ENCODE peak calls at places on chromosomes 4 and X, in eight cellular contexts. One of them, this sample, is unnamed.

GRCh38 chrX:6678313-6678712 is 143.4 kb upstream of the VCX3A start:
- DNase-seq in colonic mucosa: no peak
- DNase-seq in IMR-90: no peak
- DNase-seq in neuronal stem cell: no peak
- DNase-seq in kidney: no peak
- DNase-seq in fibroblast of lung: no peak
- DNase-seq in GM23248: no peak
- DNase-seq in endothelial cell of umbilical vein: no peak
- DNase-seq in this sample: no peak

GRCh38 chrX:10039821-10040793 is 72.9 kb downstream of the CLDN34 start:
- DNase-seq in fibroblast of lung: peak; percentile 20
- DNase-seq in GM23248: peak; percentile 34
- DNase-seq in neuronal stem cell: no peak
- DNase-seq in endothelial cell of umbilical vein: peak; percentile 63
- DNase-seq in kidney: no peak
- DNase-seq in IMR-90: no peak
- DNase-seq in colonic mucosa: no peak
- DNase-seq in this sample: peak; percentile 55

GRCh38 chr4:86977621-86978184 is 42.9 kb downstream of the AFF1 start:
- DNase-seq in IMR-90: peak; percentile 76
- DNase-seq in colonic mucosa: peak; percentile 68
- DNase-seq in neuronal stem cell: no peak
- DNase-seq in kidney: no peak
- DNase-seq in endothelial cell of umbilical vein: peak; percentile 94
- DNase-seq in fibroblast of lung: peak; percentile 45
- DNase-seq in GM23248: peak; percentile 81
- DNase-seq in this sample: peak; percentile 88

GRCh38 chr4:186271279-186271678 is 5.3 kb downstream of the F11 start:
- DNase-seq in kidney: no peak
- DNase-seq in GM23248: no peak
- DNase-seq in colonic mucosa: no peak
- DNase-seq in endothelial cell of umbilical vein: no peak
- DNase-seq in IMR-90: no peak
- DNase-seq in neuronal stem cell: no peak
- DNase-seq in fibroblast of lung: no peak
- DNase-seq in this sample: no peak

GRCh38 chr4:118829107-118829506 is 6.8 kb downstream of the SEC24D start:
- DNase-seq in endothelial cell of umbilical vein: no peak
- DNase-seq in GM23248: no peak
- DNase-seq in fibroblast of lung: no peak
- DNase-seq in IMR-90: no peak
- DNase-seq in neuronal stem cell: no peak
- DNase-seq in colonic mucosa: no peak
- DNase-seq in kidney: no peak
- DNase-seq in this sample: no peak

GRCh38 chrX:65241059-65241721 is 264.9 kb upstream of the ZC4H2 start:
- DNase-seq in GM23248: peak; percentile 42
- DNase-seq in IMR-90: no peak
- DNase-seq in neuronal stem cell: no peak
- DNase-seq in fibroblast of lung: no peak
- DNase-seq in kidney: peak; percentile 10
- DNase-seq in endothelial cell of umbilical vein: no peak
- DNase-seq in colonic mucosa: no peak
- DNase-seq in this sample: no peak

GRCh38 chr4:25680580-25680979 is 24.9 kb downstream of the SLC34A2 start:
- DNase-seq in kidney: peak; percentile 26
- DNase-seq in GM23248: no peak
- DNase-seq in neuronal stem cell: no peak
- DNase-seq in IMR-90: no peak
- DNase-seq in colonic mucosa: no peak
- DNase-seq in fibroblast of lung: no peak
- DNase-seq in endothelial cell of umbilical vein: no peak
- DNase-seq in this sample: no peak

GRCh38 chrX:129876734-129877395 is 29.1 kb upstream of the UTP14A start:
- DNase-seq in colonic mucosa: no peak
- DNase-seq in kidney: no peak
- DNase-seq in GM23248: peak; percentile 55
- DNase-seq in neuronal stem cell: no peak
- DNase-seq in fibroblast of lung: peak; percentile 2
- DNase-seq in IMR-90: peak; percentile 29
- DNase-seq in endothelial cell of umbilical vein: peak; percentile 48
- DNase-seq in this sample: peak; percentile 67

GRCh38 chrX:70446380-70447350 is 2.0 kb downstream of the DLG3 start:
- DNase-seq in colonic mucosa: no peak
- DNase-seq in IMR-90: no peak
- DNase-seq in endothelial cell of umbilical vein: no peak
- DNase-seq in GM23248: no peak
- DNase-seq in kidney: no peak
- DNase-seq in neuronal stem cell: no peak
- DNase-seq in fibroblast of lung: no peak
- DNase-seq in this sample: no peak

GRCh38 chr4:10926025-10926424 is 241.5 kb upstream of the CLNK start:
- DNase-seq in kidney: no peak
- DNase-seq in neuronal stem cell: peak; percentile 59
- DNase-seq in endothelial cell of umbilical vein: no peak
- DNase-seq in GM23248: peak; percentile 46
- DNase-seq in IMR-90: no peak
- DNase-seq in colonic mucosa: no peak
- DNase-seq in fibroblast of lung: peak; percentile 10
- DNase-seq in this sample: no peak

GRCh38 chr4:48147621-48148020 is 13.6 kb upstream of the TXK start:
- DNase-seq in kidney: no peak
- DNase-seq in endothelial cell of umbilical vein: no peak
- DNase-seq in colonic mucosa: no peak
- DNase-seq in fibroblast of lung: no peak
- DNase-seq in GM23248: no peak
- DNase-seq in neuronal stem cell: no peak
- DNase-seq in IMR-90: no peak
- DNase-seq in this sample: no peak

GRCh38 chr4:21469438-21470032 is 479.0 kb downstream of the KCNIP4 start:
- DNase-seq in endothelial cell of umbilical vein: peak; percentile 40
- DNase-seq in neuronal stem cell: no peak
- DNase-seq in IMR-90: no peak
- DNase-seq in fibroblast of lung: peak; percentile 38
- DNase-seq in colonic mucosa: no peak
- DNase-seq in kidney: no peak
- DNase-seq in GM23248: peak; percentile 51
- DNase-seq in this sample: peak; percentile 15

GRCh38 chrX:110992611-110993010 is 103.4 kb upstream of the PAK3 start:
- DNase-seq in neuronal stem cell: peak; percentile 3
- DNase-seq in IMR-90: peak; percentile 13
- DNase-seq in kidney: no peak
- DNase-seq in endothelial cell of umbilical vein: no peak
- DNase-seq in fibroblast of lung: peak; percentile 5
- DNase-seq in colonic mucosa: peak; percentile 19
- DNase-seq in GM23248: peak; percentile 19
- DNase-seq in this sample: peak; percentile 57

GRCh38 chrX:19593684-19594083 is 78.4 kb upstream of the MAP3K15 start:
- DNase-seq in neuronal stem cell: no peak
- DNase-seq in GM23248: peak; percentile 74
- DNase-seq in fibroblast of lung: peak; percentile 71
- DNase-seq in kidney: no peak
- DNase-seq in endothelial cell of umbilical vein: peak; percentile 52
- DNase-seq in IMR-90: peak; percentile 48
- DNase-seq in colonic mucosa: no peak
- DNase-seq in this sample: peak; percentile 56

GRCh38 chr4:10117424-10118354 is 1.1 kb upstream of the WDR1 start:
- DNase-seq in fibroblast of lung: peak; percentile 52
- DNase-seq in GM23248: peak; percentile 39
- DNase-seq in neuronal stem cell: no peak
- DNase-seq in kidney: no peak
- DNase-seq in IMR-90: no peak
- DNase-seq in colonic mucosa: peak; percentile 63
- DNase-seq in endothelial cell of umbilical vein: peak; percentile 58
- DNase-seq in this sample: no peak

GRCh38 chrX:10098235-10098819 is 58.4 kb upstream of the CLCN4 start:
- DNase-seq in neuronal stem cell: no peak
- DNase-seq in IMR-90: no peak
- DNase-seq in endothelial cell of umbilical vein: peak; percentile 43
- DNase-seq in kidney: no peak
- DNase-seq in GM23248: peak; percentile 23
- DNase-seq in fibroblast of lung: no peak
- DNase-seq in colonic mucosa: no peak
- DNase-seq in this sample: no peak

GRCh38 chr4:92339671-92340070 is 35.9 kb downstream of the GRID2 start:
- DNase-seq in colonic mucosa: no peak
- DNase-seq in neuronal stem cell: no peak
- DNase-seq in GM23248: no peak
- DNase-seq in kidney: no peak
- DNase-seq in endothelial cell of umbilical vein: no peak
- DNase-seq in IMR-90: no peak
- DNase-seq in fibroblast of lung: peak; percentile 68
- DNase-seq in this sample: no peak

GRCh38 chrX:21885568-21885967 is 29.8 kb downstream of the YY2 start:
- DNase-seq in neuronal stem cell: peak; percentile 21
- DNase-seq in fibroblast of lung: peak; percentile 29
- DNase-seq in GM23248: no peak
- DNase-seq in kidney: no peak
- DNase-seq in IMR-90: peak; percentile 47
- DNase-seq in endothelial cell of umbilical vein: peak; percentile 34
- DNase-seq in colonic mucosa: no peak
- DNase-seq in this sample: no peak

GRCh38 chrX:122565952-122566351 is 618.1 kb upstream of the GRIA3 start:
- DNase-seq in kidney: peak; percentile 25
- DNase-seq in GM23248: peak; percentile 93
- DNase-seq in colonic mucosa: no peak
- DNase-seq in neuronal stem cell: no peak
- DNase-seq in IMR-90: peak; percentile 90
- DNase-seq in endothelial cell of umbilical vein: no peak
- DNase-seq in fibroblast of lung: peak; percentile 92
- DNase-seq in this sample: peak; percentile 72

GRCh38 chrX:29962061-29962460 is 253.3 kb upstream of the MAGEB2 start:
- DNase-seq in colonic mucosa: no peak
- DNase-seq in kidney: no peak
- DNase-seq in endothelial cell of umbilical vein: no peak
- DNase-seq in GM23248: no peak
- DNase-seq in fibroblast of lung: no peak
- DNase-seq in neuronal stem cell: no peak
- DNase-seq in IMR-90: no peak
- DNase-seq in this sample: no peak

GRCh38 chrX:64662876-64663275 is 267.6 kb upstream of the MTMR8 start:
- DNase-seq in neuronal stem cell: no peak
- DNase-seq in fibroblast of lung: no peak
- DNase-seq in IMR-90: no peak
- DNase-seq in endothelial cell of umbilical vein: no peak
- DNase-seq in colonic mucosa: no peak
- DNase-seq in kidney: no peak
- DNase-seq in GM23248: no peak
- DNase-seq in this sample: no peak

GRCh38 chr4:40176602-40177001 is 20.2 kb upstream of the RHOH start:
- DNase-seq in endothelial cell of umbilical vein: no peak
- DNase-seq in colonic mucosa: no peak
- DNase-seq in IMR-90: no peak
- DNase-seq in neuronal stem cell: no peak
- DNase-seq in kidney: no peak
- DNase-seq in fibroblast of lung: no peak
- DNase-seq in GM23248: no peak
- DNase-seq in this sample: no peak

GRCh38 chr4:40177591-40177990 is 19.2 kb upstream of the RHOH start:
- DNase-seq in IMR-90: no peak
- DNase-seq in GM23248: no peak
- DNase-seq in endothelial cell of umbilical vein: no peak
- DNase-seq in neuronal stem cell: no peak
- DNase-seq in colonic mucosa: no peak
- DNase-seq in kidney: no peak
- DNase-seq in fibroblast of lung: no peak
- DNase-seq in this sample: no peak

GRCh38 chr4:40179360-40179759 is 17.5 kb upstream of the RHOH start:
- DNase-seq in IMR-90: no peak
- DNase-seq in neuronal stem cell: no peak
- DNase-seq in endothelial cell of umbilical vein: no peak
- DNase-seq in fibroblast of lung: no peak
- DNase-seq in colonic mucosa: no peak
- DNase-seq in GM23248: no peak
- DNase-seq in kidney: no peak
- DNase-seq in this sample: no peak

GRCh38 chr4:40180356-40180755 is 16.5 kb upstream of the RHOH start:
- DNase-seq in fibroblast of lung: peak; percentile 86
- DNase-seq in kidney: no peak
- DNase-seq in endothelial cell of umbilical vein: peak; percentile 85
- DNase-seq in GM23248: peak; percentile 92
- DNase-seq in neuronal stem cell: no peak
- DNase-seq in colonic mucosa: no peak
- DNase-seq in IMR-90: peak; percentile 88
- DNase-seq in this sample: peak; percentile 62

DNA sequence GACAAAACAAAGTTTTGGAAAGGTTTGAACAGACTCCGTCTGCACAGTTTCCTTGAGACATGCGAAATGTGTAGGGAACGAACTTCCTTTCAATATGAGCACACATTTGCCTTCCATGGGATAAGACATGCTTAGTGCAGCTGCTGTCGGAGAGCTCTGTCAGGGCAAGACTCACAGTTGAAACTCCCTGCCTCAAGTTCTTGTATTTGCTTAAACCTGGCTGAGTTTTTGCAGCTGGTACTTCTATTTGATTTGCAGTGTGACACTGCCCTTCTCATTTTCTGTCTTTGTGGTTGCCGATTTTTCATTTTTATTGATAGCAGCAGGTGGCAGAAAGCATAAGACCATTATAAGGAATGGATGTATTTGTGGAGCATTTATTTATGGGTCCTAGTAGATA is 18.2 kb upstream of the RHOH start:
- DNase-seq in neuronal stem cell: no peak
- DNase-seq in kidney: no peak
- DNase-seq in colonic mucosa: no peak
- DNase-seq in GM23248: no peak
- DNase-seq in endothelial cell of umbilical vein: no peak
- DNase-seq in fibroblast of lung: no peak
- DNase-seq in IMR-90: no peak
- DNase-seq in this sample: no peak
- H3K9ac ChIP-seq in neuronal stem cell: no peak overlapping the region
- H3K9ac ChIP-seq in kidney: no peak overlapping the region
- H3K9ac ChIP-seq in colonic mucosa: no peak overlapping the region
- H3K9ac ChIP-seq in GM23248: no peak overlapping the region
- H3K9ac ChIP-seq in endothelial cell of umbilical vein: no peak overlapping the region
- H3K9ac ChIP-seq in fibroblast of lung: no peak overlapping the region
- H3K9ac ChIP-seq in IMR-90: no peak overlapping the region
- H3K9ac ChIP-seq in this sample: no peak overlapping the region

GRCh38 chrX:137574784-137575298 is 8.9 kb downstream of the ZIC3 start:
- DNase-seq in kidney: no peak
- DNase-seq in IMR-90: no peak
- DNase-seq in neuronal stem cell: no peak
- DNase-seq in colonic mucosa: no peak
- DNase-seq in GM23248: no peak
- DNase-seq in fibroblast of lung: no peak
- DNase-seq in endothelial cell of umbilical vein: no peak
- DNase-seq in this sample: no peak
- H3K9ac ChIP-seq in kidney: no peak overlapping the region
- H3K9ac ChIP-seq in IMR-90: no peak overlapping the region
- H3K9ac ChIP-seq in neuronal stem cell: no peak overlapping the region
- H3K9ac ChIP-seq in colonic mucosa: no peak overlapping the region
- H3K9ac ChIP-seq in GM23248: no peak overlapping the region
- H3K9ac ChIP-seq in fibroblast of lung: no peak overlapping the region
- H3K9ac ChIP-seq in endothelial cell of umbilical vein: no peak overlapping the region
- H3K9ac ChIP-seq in this sample: no peak overlapping the region

GRCh38 chrX:2397229-2397628 is 103.5 kb downstream of the DHRSX start:
- DNase-seq in neuronal stem cell: no peak
- DNase-seq in GM23248: no peak
- DNase-seq in IMR-90: no peak
- DNase-seq in endothelial cell of umbilical vein: no peak
- DNase-seq in colonic mucosa: no peak
- DNase-seq in fibroblast of lung: no peak
- DNase-seq in kidney: no peak
- DNase-seq in this sample: no peak
- H3K9ac ChIP-seq in neuronal stem cell: no peak overlapping the region
- H3K9ac ChIP-seq in GM23248: no peak overlapping the region
- H3K9ac ChIP-seq in IMR-90: no peak overlapping the region
- H3K9ac ChIP-seq in endothelial cell of umbilical vein: no peak overlapping the region
- H3K9ac ChIP-seq in colonic mucosa: no peak overlapping the region
- H3K9ac ChIP-seq in fibroblast of lung: no peak overlapping the region
- H3K9ac ChIP-seq in kidney: no peak overlapping the region
- H3K9ac ChIP-seq in this sample: no peak overlapping the region

GRCh38 chr4:76624271-76624681 is 189.2 kb downstream of the SHROOM3 start:
- DNase-seq in kidney: peak; percentile 61
- DNase-seq in endothelial cell of umbilical vein: no peak
- DNase-seq in GM23248: peak; percentile 96
- DNase-seq in neuronal stem cell: peak; percentile 26
- DNase-seq in fibroblast of lung: peak; percentile 91
- DNase-seq in IMR-90: peak; percentile 94
- DNase-seq in colonic mucosa: no peak
- DNase-seq in this sample: peak; percentile 78
- H3K9ac ChIP-seq in kidney: peak overlapping the region; percentile 26
- H3K9ac ChIP-seq in endothelial cell of umbilical vein: no peak overlapping the region
- H3K9ac ChIP-seq in GM23248: peak overlapping the region; percentile 85
- H3K9ac ChIP-seq in neuronal stem cell: no peak overlapping the region
- H3K9ac ChIP-seq in fibroblast of lung: peak overlapping the region; percentile 54
- H3K9ac ChIP-seq in IMR-90: peak overlapping the region; percentile 69
- H3K9ac ChIP-seq in colonic mucosa: peak overlapping the region; percentile 64
- H3K9ac ChIP-seq in this sample: peak overlapping the region; percentile 69